ENCODE peak calls at places on chromosomes 4 and X, in nine cellular contexts. Y, P, H, F, K, E, U, J and D are unnamed samples.

GRCh38 chr4:184280591-184281071 is 63.0 kb upstream of the ENPP6 start:
- DNase-seq in Y (no peak), E (no peak), P (no peak), H (no peak), J (no peak), F (no peak), U (no peak), K (no peak), D (no peak)

GRCh38 chr4:133147922-133148689 is 988 bp upstream of the PCDH10 start:
- DNase-seq in U (peak), Y (no peak), H (no peak), J (peak), F (peak), K (no peak), P (no peak), E (no peak), D (peak)

GRCh38 chr4:134320048-134320447 is 118.5 kb upstream of the PABPC4L start:
- DNase-seq in F (peak), U (peak), K (no peak), E (no peak), P (no peak), H (no peak), J (no peak), Y (no peak), D (no peak)

GRCh38 chr4:91113130-91113706 is 986.0 kb downstream of the CCSER1 start:
- DNase-seq in U (peak), H (no peak), Y (no peak), J (no peak), K (no peak), P (no peak), E (peak), F (peak), D (peak)

GRCh38 chrX:71067079-71067478 is 1.1 kb downstream of the SNX12 start:
- DNase-seq in Y (no peak), P (no peak), H (no peak), F (no peak), K (no peak), E (no peak), U (no peak), J (no peak), D (no peak)

GRCh38 chr4:149708513-149709175 is 107.0 kb downstream of the IQCM start:
- DNase-seq in F (peak), K (no peak), Y (no peak), E (no peak), H (no peak), U (peak), P (no peak), J (no peak), D (no peak)

GRCh38 chr4:2253160-2254084 is 8.5 kb downstream of the MXD4 start:
- DNase-seq in P (peak), F (no peak), H (peak), Y (peak), J (peak), E (no peak), K (no peak), U (no peak), D (no peak)

GRCh38 chr4:150826302-150826701 is 188.8 kb downstream of the LRBA start:
- DNase-seq in U (no peak), Y (no peak), K (no peak), F (no peak), E (no peak), J (no peak), P (no peak), H (no peak), D (peak)

GRCh38 chr4:112355662-112356061 is 58.5 kb downstream of the ALPK1 start:
- DNase-seq in K (no peak), H (no peak), F (no peak), U (no peak), J (peak), E (no peak), Y (no peak), P (no peak), D (no peak)

GRCh38 chrX:40543661-40544328 is 37.0 kb upstream of the ATP6AP2 start:
- DNase-seq in Y (no peak), J (no peak), H (no peak), P (no peak), E (peak), F (peak), U (peak), K (no peak), D (peak)

GRCh38 chr4:155875878-155876277 is 9.8 kb upstream of the ASIC5 start:
- DNase-seq in F (no peak), U (no peak), K (no peak), J (no peak), P (no peak), E (no peak), Y (no peak), H (no peak), D (no peak)

GRCh38 chrX:95662200-95662599 is 1022.4 kb upstream of the DIAPH2 start:
- DNase-seq in F (no peak), U (no peak), E (no peak), Y (no peak), P (no peak), H (no peak), K (no peak), J (no peak), D (no peak)

GRCh38 chrX:2829469-2830246 is 928 bp downstream of the GYG2 start:
- DNase-seq in J (no peak), U (no peak), K (no peak), F (no peak), E (no peak), Y (no peak), P (no peak), H (no peak), D (no peak)
- H3K4me3 ChIP-seq in J (peak), U (peak), K (no peak), F (peak), E (peak), Y (peak), P (no peak), H (no peak), D (peak)

DNA sequence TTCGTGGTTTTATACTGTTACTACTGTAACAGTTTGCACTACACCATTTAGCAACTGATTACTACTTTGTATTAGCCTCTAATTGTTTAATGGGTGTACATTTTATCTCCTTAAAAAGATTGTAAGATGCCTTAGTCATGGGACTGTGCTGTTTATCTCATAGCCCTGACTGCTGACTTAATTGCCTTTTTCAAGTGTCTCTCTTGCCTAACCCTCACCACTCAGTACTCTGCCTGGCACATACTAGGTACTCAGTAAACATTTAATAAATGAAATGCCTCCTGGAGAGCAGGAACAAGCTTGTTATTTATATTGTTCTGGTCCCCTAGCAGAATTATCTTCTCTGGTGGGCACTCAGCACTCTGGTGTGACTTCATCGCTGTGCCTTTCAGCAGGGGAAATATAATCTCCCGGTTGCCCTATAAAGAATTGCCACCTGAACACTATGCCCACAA is 1.7 kb upstream of the STIM2 start:
- DNase-seq in F (no peak), H (no peak), Y (no peak), P (no peak), U (peak), J (no peak), E (no peak), K (no peak), D (no peak)
- H3K4me3 ChIP-seq in F (peak), H (no peak), Y (peak), P (no peak), U (no peak), J (peak), E (no peak), K (peak), D (no peak)

GRCh38 chr4:145280541-145280940 is 100.2 kb upstream of the OTUD4 start:
- DNase-seq in U (no peak), P (no peak), K (no peak), F (no peak), Y (no peak), J (no peak), H (no peak), E (no peak), D (peak)

GRCh38 chr4:145278341-145279121 is 98.1 kb upstream of the OTUD4 start:
- DNase-seq in H (no peak), U (peak), K (no peak), F (peak), Y (no peak), J (no peak), E (peak), P (no peak), D (peak)

GRCh38 chr4:145271194-145271593 is 90.8 kb upstream of the OTUD4 start:
- DNase-seq in F (no peak), P (no peak), E (no peak), U (no peak), K (no peak), Y (no peak), J (no peak), H (no peak), D (no peak)

GRCh38 chr4:145279122-145279960 is 99.0 kb upstream of the OTUD4 start:
- DNase-seq in H (no peak), P (peak), F (peak), J (no peak), E (no peak), K (no peak), U (peak), Y (no peak), D (peak)

DNA sequence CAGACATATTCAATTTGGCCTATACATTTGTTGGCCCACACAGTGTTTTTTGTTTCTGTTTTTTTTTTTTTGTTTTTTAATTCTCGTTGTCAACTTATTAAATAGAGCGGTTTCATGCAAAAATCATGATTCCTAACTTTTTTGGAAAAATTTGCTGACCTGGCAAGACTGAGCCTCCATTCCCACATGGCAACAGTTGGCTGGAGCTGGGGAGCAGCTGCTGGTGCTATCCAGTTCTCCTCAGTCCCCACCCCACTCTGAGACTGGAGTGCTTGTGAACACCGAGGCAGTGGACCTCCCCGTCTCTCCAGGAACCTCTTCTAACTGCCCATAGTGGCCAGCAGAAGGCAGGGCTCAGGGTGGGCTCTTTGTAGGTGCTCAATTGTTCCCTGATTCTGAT is 95.7 kb upstream of the OTUD4 start:
- DNase-seq in Y (no peak), J (no peak), E (no peak), F (no peak), P (no peak), H (no peak), K (no peak), U (no peak), D (no peak)
- H3K4me3 ChIP-seq in Y (no peak), J (no peak), E (no peak), F (no peak), P (no peak), H (no peak), K (no peak), U (no peak), D (no peak)

DNA sequence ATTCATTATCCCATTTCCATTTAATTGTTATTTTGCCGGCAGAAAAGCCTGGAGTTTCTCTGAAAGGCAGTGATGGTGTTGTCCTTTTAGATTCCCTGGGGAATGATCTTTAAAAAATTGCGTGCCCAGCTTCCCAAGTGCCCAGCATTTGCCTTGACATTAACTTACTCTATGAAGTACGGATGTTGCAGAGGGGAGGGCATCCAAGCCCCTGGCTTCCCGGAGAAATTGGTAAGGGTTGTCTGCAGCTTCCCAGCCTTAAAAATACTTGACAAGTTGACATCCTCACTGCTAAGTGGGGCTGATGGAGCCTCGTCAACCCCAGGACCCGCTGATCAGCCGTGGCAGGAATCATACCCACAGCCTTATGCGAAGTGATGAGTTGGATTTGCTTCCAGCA is 244.1 kb downstream of the CRLF2 start:
- DNase-seq in J (no peak), F (no peak), P (no peak), Y (no peak), H (no peak), K (no peak), U (no peak), E (no peak), D (no peak)
- H3K4me3 ChIP-seq in J (no peak), F (no peak), P (no peak), Y (no peak), H (no peak), K (no peak), U (no peak), E (no peak), D (no peak)

GRCh38 chr4:130563891-130564418 is 1468.0 kb downstream of the C4orf33 start:
- DNase-seq in Y (no peak), U (no peak), H (no peak), E (no peak), P (no peak), F (no peak), K (no peak), J (no peak), D (no peak)
- H3K4me3 ChIP-seq in Y (peak), U (peak), H (no peak), E (peak), P (no peak), F (peak), K (no peak), J (peak), D (peak)

DNA sequence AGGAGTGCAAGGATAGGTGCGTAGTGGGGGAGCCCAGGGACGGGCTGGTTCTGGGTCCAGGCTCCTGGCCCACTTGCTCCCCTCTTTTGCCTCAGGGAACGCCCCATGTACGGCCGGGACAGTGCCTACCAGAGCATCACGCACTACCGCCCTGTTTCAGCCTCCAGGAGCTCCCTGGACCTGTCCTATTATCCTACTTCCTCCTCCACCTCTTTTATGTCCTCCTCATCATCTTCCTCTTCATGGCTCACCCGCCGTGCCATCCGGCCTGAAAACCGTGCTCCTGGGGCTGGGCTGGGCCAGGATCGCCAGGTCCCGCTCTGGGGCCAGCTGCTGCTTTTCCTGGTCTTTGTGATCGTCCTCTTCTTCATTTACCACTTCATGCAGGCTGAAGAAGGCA is 1.7 kb downstream of the EMD start:
- DNase-seq in P (no peak), K (no peak), Y (no peak), H (no peak), J (no peak), E (no peak), U (no peak), F (no peak), D (no peak)
- H3K4me3 ChIP-seq in P (no peak), K (no peak), Y (peak), H (peak), J (peak), E (peak), U (no peak), F (peak), D (peak)

GRCh38 chr4:144899393-144899792 is 198.6 kb downstream of the ANAPC10 start:
- DNase-seq in K (no peak), P (no peak), Y (no peak), H (no peak), E (no peak), F (no peak), U (no peak), J (no peak), D (no peak)

GRCh38 chr4:144902614-144903013 is 195.4 kb downstream of the ANAPC10 start:
- DNase-seq in P (no peak), U (no peak), K (no peak), Y (no peak), F (no peak), E (no peak), J (no peak), H (no peak), D (no peak)

GRCh38 chr4:144906181-144906895 is 191.7 kb downstream of the ANAPC10 start:
- DNase-seq in K (peak), Y (no peak), P (no peak), U (peak), J (no peak), E (peak), H (no peak), F (peak), D (peak)

GRCh38 chr4:144905286-144905685 is 192.7 kb downstream of the ANAPC10 start:
- DNase-seq in E (no peak), K (no peak), U (no peak), P (no peak), H (no peak), J (no peak), F (no peak), Y (no peak), D (peak)

GRCh38 chr4:144903953-144904711 is 193.9 kb downstream of the ANAPC10 start:
- DNase-seq in H (no peak), P (no peak), F (peak), U (no peak), K (peak), E (peak), J (no peak), Y (no peak), D (peak)
- H3K4me3 ChIP-seq in H (no peak), P (no peak), F (no peak), U (no peak), K (no peak), E (no peak), J (no peak), Y (no peak), D (no peak)

GRCh38 chr4:143700060-143700419 is 435 bp downstream of the FREM3 start:
- DNase-seq in F (peak), H (no peak), U (no peak), J (peak), E (peak), K (no peak), P (peak), Y (no peak), D (peak)
- H3K4me3 ChIP-seq in F (no peak), H (no peak), U (no peak), J (peak), E (peak), K (no peak), P (peak), Y (peak), D (no peak)

GRCh38 chr4:48970471-48970921 is 15.6 kb upstream of the CWH43 start:
- DNase-seq in P (no peak), U (peak), K (no peak), Y (no peak), F (peak), H (no peak), J (no peak), E (peak), D (no peak)
- H3K4me3 ChIP-seq in P (no peak), U (no peak), K (no peak), Y (no peak), F (no peak), H (no peak), J (no peak), E (no peak), D (no peak)

GRCh38 chr4:40199179-40199670 is 2.4 kb downstream of the RHOH start:
- DNase-seq in U (no peak), K (no peak), P (no peak), H (no peak), E (no peak), Y (no peak), J (no peak), F (no peak), D (no peak)

GRCh38 chr4:40199999-40200880 is 3.4 kb downstream of the RHOH start:
- DNase-seq in U (peak), F (peak), K (peak), E (peak), Y (no peak), J (no peak), P (no peak), H (peak), D (no peak)

GRCh38 chr4:40202474-40202873 is 5.6 kb downstream of the RHOH start:
- DNase-seq in Y (no peak), K (no peak), J (no peak), P (no peak), F (no peak), E (no peak), U (no peak), H (no peak), D (no peak)

GRCh38 chr4:40200881-40201797 is 4.3 kb downstream of the RHOH start:
- DNase-seq in E (no peak), P (no peak), J (no peak), F (no peak), H (no peak), U (peak), K (peak), Y (no peak), D (no peak)

GRCh38 chr4:40201898-40202297 is 5.1 kb downstream of the RHOH start:
- DNase-seq in F (no peak), Y (no peak), U (no peak), K (no peak), P (no peak), E (no peak), H (no peak), J (no peak), D (no peak)
- H3K4me3 ChIP-seq in F (no peak), Y (no peak), U (no peak), K (peak), P (no peak), E (no peak), H (peak), J (peak), D (no peak)